ENCODE peak calls at places on chromosome 12, in six cellular contexts. U is cardiac fibroblast, M is heart left ventricle, D is HFFc6, V is GM12864, H is psoas muscle. I is an unnamed sample.

GRCh38 chr12:120292411-120292660 is 633 bp upstream of the RNU4-2 start:
- DNase-seq in H (no peak), D (no peak), U (no peak), M (no peak), V (no peak), I (no peak)

GRCh38 chr12:57899010-57899662 is 42.2 kb upstream of the ATP23 start:
- DNase-seq in M (peak; percentile 53), D (peak; percentile 58), V (peak; percentile 70), H (peak; percentile 47), U (peak; percentile 63), I (no peak)

GRCh38 chr12:1912580-1913376 is 5.7 kb downstream of the CACNA2D4 start:
- DNase-seq in D (peak; percentile 50), V (no peak), H (no peak), U (peak; percentile 15), M (no peak), I (no peak)

GRCh38 chr12:111437816-111438454 is 32.2 kb downstream of the SH2B3 start:
- DNase-seq in D (peak; percentile 81), U (peak; percentile 91), M (peak; percentile 64), V (no peak), H (no peak), I (no peak)

GRCh38 chr12:120404271-120404670 is 33.6 kb upstream of the COX6A1 start:
- DNase-seq in D (no peak), M (no peak), V (no peak), H (no peak), U (no peak), I (no peak)

GRCh38 chr12:58728397-58728796 is 191.9 kb downstream of the LRIG3 start:
- DNase-seq in M (no peak), H (no peak), D (peak; percentile 37), U (peak; percentile 50), V (no peak), I (no peak)

GRCh38 chr12:470133-470532 is 10.4 kb downstream of the B4GALNT3 start:
- DNase-seq in D (no peak), M (peak; percentile 35), V (no peak), H (no peak), U (no peak), I (no peak)

GRCh38 chr12:123150273-123150803 is 552 bp downstream of the PITPNM2 start:
- DNase-seq in H (peak; percentile 64), U (no peak), V (no peak), D (no peak), M (peak; percentile 65), I (peak; percentile 37)

GRCh38 chr12:128269108-128269713 is 2.2 kb downstream of the TMEM132C start:
- DNase-seq in V (no peak), M (no peak), U (no peak), D (no peak), H (no peak), I (no peak)

GRCh38 chr12:100656141-100656540 is 82.7 kb downstream of the GAS2L3 start:
- DNase-seq in M (no peak), U (no peak), D (no peak), V (no peak), H (no peak), I (no peak)

GRCh38 chr12:64181504-64182291 is 40.4 kb downstream of the KICS2 start:
- DNase-seq in V (no peak), D (peak; percentile 99), U (peak; percentile 99), M (peak; percentile 45), H (peak; percentile 19), I (no peak)

GRCh38 chr12:10392394-10392930 is 2.6 kb upstream of the KLRK1 start:
- DNase-seq in M (peak; percentile 62), H (peak; percentile 59), U (peak; percentile 97), V (no peak), D (peak; percentile 36), I (no peak)

GRCh38 chr12:112349440-112349839 is 32.8 kb downstream of the HECTD4 start:
- DNase-seq in V (no peak), M (no peak), H (no peak), U (no peak), D (no peak), I (no peak)

GRCh38 chr12:117885211-117885610 is 83.6 kb downstream of the KSR2 start:
- DNase-seq in U (no peak), V (no peak), H (no peak), D (no peak), M (no peak), I (no peak)

GRCh38 chr12:116878567-116879508 is 2.4 kb downstream of the HRK start:
- DNase-seq in M (no peak), V (no peak), U (peak; percentile 44), H (no peak), D (no peak), I (no peak)

GRCh38 chr12:53214687-53215455 is 7.8 kb upstream of the ITGB7 start:
- DNase-seq in M (peak; percentile 90), V (no peak), H (peak; percentile 61), D (no peak), U (no peak), I (no peak)

GRCh38 chr12:12916135-12916956 is 25.0 kb downstream of the GPRC5A start:
- DNase-seq in D (peak; percentile 67), V (peak; percentile 46), H (peak; percentile 81), U (peak; percentile 87), M (peak; percentile 75), I (peak; percentile 61)

GRCh38 chr12:34289431-34290190 is 267.3 kb downstream of the ALG10 start:
- DNase-seq in V (no peak), D (no peak), U (no peak), M (no peak), H (no peak), I (no peak)

GRCh38 chr12:84856156-84856900 is 56.3 kb downstream of the SLC6A15 start:
- DNase-seq in D (no peak), H (no peak), U (peak; percentile 39), M (no peak), V (no peak), I (no peak)

GRCh38 chr12:107359382-107359781 is 266.0 kb upstream of the CRY1 start:
- DNase-seq in V (no peak), H (no peak), M (no peak), D (peak; percentile 10), U (peak; percentile 54), I (no peak)

GRCh38 chr12:116609715-116610114 is 50.5 kb downstream of the MAP1LC3B2 start:
- DNase-seq in U (peak; percentile 20), M (no peak), V (no peak), H (no peak), D (no peak), I (no peak)

GRCh38 chr12:106197906-106198623 is 49.8 kb downstream of the CKAP4 start:
- DNase-seq in D (peak; percentile 41), M (no peak), H (no peak), U (peak; percentile 39), V (no peak), I (no peak)

GRCh38 chr12:107066686-107067085 is 26.7 kb downstream of the CRY1 start:
- DNase-seq in H (no peak), D (no peak), M (no peak), V (no peak), U (no peak), I (no peak)

GRCh38 chr12:83954939-83955601 is 957.5 kb downstream of the SLC6A15 start:
- DNase-seq in D (no peak), M (no peak), V (no peak), U (no peak), H (no peak), I (no peak)

GRCh38 chr12:47868552-47869031 is 36.2 kb downstream of the VDR start:
- DNase-seq in V (peak; percentile 65), H (no peak), M (no peak), D (no peak), U (no peak), I (no peak)

GRCh38 chr12:71935594-71935993 is 3.1 kb upstream of the TPH2 start:
- DNase-seq in D (no peak), M (no peak), U (no peak), H (no peak), V (peak; percentile 27), I (no peak)

GRCh38 chr12:96448287-96448686 is 41.1 kb upstream of the CFAP54 start:
- DNase-seq in D (peak; percentile 44), U (peak; percentile 94), H (no peak), M (no peak), V (no peak), I (no peak)

GRCh38 chr12:89783321-89784060 is 74.9 kb upstream of the ATP2B1 start:
- DNase-seq in H (no peak), U (peak; percentile 64), V (no peak), D (no peak), M (peak; percentile 34), I (no peak)

GRCh38 chr12:5451251-5451650 is 19.3 kb downstream of the NTF3 start:
- DNase-seq in D (no peak), M (no peak), U (no peak), H (no peak), V (no peak), I (no peak)

GRCh38 chr12:112664569-112664968 is 127.0 kb upstream of the RPH3A start:
- DNase-seq in D (no peak), M (no peak), V (no peak), U (peak; percentile 2), H (no peak), I (no peak)

GRCh38 chr12:8446642-8447547 is 8.9 kb upstream of the CLEC6A start:
- DNase-seq in D (no peak), H (no peak), V (no peak), M (no peak), U (no peak), I (no peak)

GRCh38 chr12:25960176-25960575 is 1.7 kb downstream of the RASSF8 start:
- DNase-seq in U (peak; percentile 51), V (no peak), M (peak; percentile 45), D (peak; percentile 33), H (no peak), I (no peak)

GRCh38 chr12:22231836-22232235 is 102.7 kb downstream of the ST8SIA1 start:
- DNase-seq in V (no peak), M (no peak), D (no peak), H (no peak), U (no peak), I (no peak)
- TF ChIP-seq CTCF in V (no peak), M (no peak), D (no peak), H (no peak), U (peak; percentile 18), I (no peak)

GRCh38 chr12:41212625-41213024 is 24.5 kb downstream of the PDZRN4 start:
- DNase-seq in V (no peak), D (no peak), U (no peak), M (no peak), H (no peak), I (no peak)
- TF ChIP-seq CTCF in V (no peak), D (no peak), U (no peak), M (no peak), H (no peak), I (no peak)

DNA sequence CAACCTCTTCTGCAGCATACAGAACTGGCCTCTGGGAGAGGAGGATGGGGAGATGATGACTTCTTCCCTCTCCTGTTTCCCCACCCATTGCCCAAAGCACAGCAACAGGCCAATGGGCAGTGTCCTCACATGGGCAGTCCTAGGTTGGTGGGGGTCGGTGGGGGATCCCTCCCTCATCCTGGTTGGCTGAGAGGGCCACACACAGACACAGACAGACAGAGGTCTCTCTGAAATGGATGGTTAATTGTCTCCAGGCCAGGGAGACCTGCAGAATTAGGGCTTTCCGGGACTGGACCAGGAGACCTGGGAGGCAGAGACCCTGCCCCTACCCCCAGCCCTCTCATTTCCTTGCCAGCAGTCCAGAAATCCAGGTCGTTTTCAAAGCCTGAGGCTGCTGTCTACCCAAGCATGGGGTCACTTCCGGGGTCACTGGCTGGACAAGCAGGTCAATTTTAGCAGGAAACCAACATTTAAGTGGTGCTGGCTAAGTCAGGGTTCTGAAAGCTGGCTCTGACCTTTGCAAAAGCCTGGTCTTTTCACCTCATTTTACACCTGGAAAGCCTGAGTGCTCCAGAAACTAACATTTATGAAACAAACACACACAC is 48.6 kb upstream of the TBX3 start:
- DNase-seq in U (no peak), D (no peak), H (no peak), V (no peak), M (no peak), I (no peak)
- TF ChIP-seq CTCF in U (no peak), D (no peak), H (no peak), V (no peak), M (no peak), I (no peak)

GRCh38 chr12:6829532-6830220 is 1.5 kb downstream of the P3H3 start:
- DNase-seq in V (no peak), H (no peak), M (peak; percentile 55), D (no peak), U (no peak), I (no peak)
- TF ChIP-seq CTCF in V (peak; percentile 13), H (no peak), M (no peak), D (peak; percentile 31), U (peak; percentile 20), I (no peak)

I was measured in D721Med.